ENCODE peak calls at places on chromosomes 12 and 14, in four cellular contexts. P is HCT116, T is HepG2, Z is K562. X is an unnamed sample.

GRCh38 chr12:125890983-125891382 is 825.7 kb downstream of the AACS start:
- DNase-seq in T (no peak), P (no peak), Z (no peak), X (no peak)

GRCh38 chr14:50395448-50395847 is 1.2 kb downstream of the CDKL1 start:
- DNase-seq in T (no peak), Z (no peak), P (no peak), X (no peak)

GRCh38 chr12:58920102-58920955 is at the start of gene LRIG3:
- DNase-seq in P (peak; percentile 59), Z (peak; percentile 20), T (peak; percentile 76), X (no peak)

GRCh38 chr12:48977290-48978281 is 536 bp upstream of the WNT1 start:
- DNase-seq in T (peak; percentile 59), Z (peak; percentile 83), P (no peak), X (no peak)

GRCh38 chr12:57886590-57887363 is 40.2 kb upstream of the CTDSP2 start:
- DNase-seq in T (no peak), Z (no peak), P (no peak), X (no peak)

GRCh38 chr14:103055693-103056092 is 1.7 kb downstream of the CDC42BPB start:
- DNase-seq in T (no peak), P (no peak), Z (no peak), X (no peak)

GRCh38 chr12:13220848-13221247 is 24.3 kb downstream of the EMP1 start:
- DNase-seq in P (no peak), Z (no peak), T (no peak), X (no peak)

GRCh38 chr12:76645934-76646333 is 86.4 kb upstream of the OSBPL8 start:
- DNase-seq in T (no peak), Z (no peak), P (no peak), X (no peak)

GRCh38 chr12:3351731-3352130 is 139.3 kb upstream of the PRMT8 start:
- DNase-seq in Z (no peak), P (no peak), T (no peak), X (no peak)

GRCh38 chr12:58443273-58443980 is 476.9 kb downstream of the LRIG3 start:
- DNase-seq in P (peak; percentile 40), Z (no peak), T (peak; percentile 28), X (no peak)

GRCh38 chr14:68896132-68896531 is 83.0 kb downstream of the ACTN1 start:
- DNase-seq in P (no peak), Z (no peak), T (no peak), X (no peak)

GRCh38 chr14:20626274-20626673 is 15.2 kb downstream of the OR6S1 start:
- DNase-seq in P (no peak), Z (no peak), T (no peak), X (no peak)

GRCh38 chr12:104680070-104680469 is 223.3 kb downstream of the CHST11 start:
- DNase-seq in T (peak; percentile 11), Z (no peak), P (peak; percentile 13), X (no peak)
- TF ChIP-seq FOSL1 in T (no peak), Z (no peak), P (no peak), X (no peak)

GRCh38 chr12:104012331-104012730 is 37.7 kb downstream of the GLT8D2 start:
- DNase-seq in P (no peak), Z (no peak), T (no peak), X (no peak)

GRCh38 chr12:104006929-104007328 is 41.3 kb downstream of the TDG start:
- DNase-seq in T (no peak), P (no peak), Z (no peak), X (no peak)

GRCh38 chr12:104011265-104011664 is 38.7 kb downstream of the GLT8D2 start:
- DNase-seq in P (peak; percentile 16), T (no peak), Z (peak; percentile 29), X (no peak)

GRCh38 chr12:104010121-104010520 is 39.9 kb downstream of the GLT8D2 start:
- DNase-seq in T (no peak), Z (no peak), P (no peak), X (no peak)

DNA sequence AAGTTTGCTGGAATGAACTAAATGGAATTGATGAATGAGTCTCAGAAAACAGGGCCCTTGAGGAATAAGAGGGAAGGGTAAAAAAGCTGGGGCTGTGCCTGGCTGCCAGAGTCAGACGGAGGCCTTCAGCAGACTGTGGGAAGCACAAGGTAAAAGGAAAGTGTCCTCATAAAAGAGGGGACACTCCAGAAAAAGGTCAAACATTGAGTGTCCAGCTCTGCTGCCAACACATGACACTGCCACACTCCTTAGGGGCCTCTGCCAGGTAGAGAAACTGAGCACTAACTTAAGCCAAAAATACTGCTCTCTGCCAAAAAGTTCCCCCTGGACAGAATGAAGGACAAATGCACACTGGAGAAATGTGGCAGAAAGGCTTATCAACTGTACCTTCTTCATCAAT is 39.2 kb downstream of the GLT8D2 start:
- DNase-seq in P (no peak), T (no peak), Z (no peak), X (no peak)
- TF ChIP-seq FOSL1 in P (no peak), T (no peak), Z (no peak), X (no peak)

GRCh38 chr12:61894168-61894567 is 366.0 kb upstream of the USP15 start:
- DNase-seq in T (no peak), P (no peak), Z (no peak), X (no peak)

GRCh38 chr12:61896436-61896835 is 363.8 kb upstream of the USP15 start:
- DNase-seq in P (no peak), Z (no peak), T (no peak), X (no peak)

DNA sequence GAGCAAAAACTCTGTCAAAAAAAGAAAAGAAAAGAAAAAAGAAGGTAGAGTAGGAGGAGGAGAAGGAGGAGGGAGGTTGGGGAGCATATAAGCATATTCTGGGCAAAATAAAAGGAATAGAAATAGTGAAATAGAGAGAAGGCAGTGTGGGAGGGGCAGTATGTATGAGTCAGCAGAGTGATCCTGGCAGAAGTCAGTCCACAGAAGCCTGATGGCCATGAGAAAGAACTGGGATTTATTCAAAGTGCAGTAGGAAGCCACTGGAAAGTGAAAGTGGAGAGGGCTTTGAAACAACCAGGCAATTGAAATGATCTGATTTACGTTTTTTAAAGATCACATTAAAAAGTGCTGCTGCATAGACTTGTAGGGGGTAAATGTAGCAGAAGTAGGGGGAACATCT is 368.6 kb upstream of the USP15 start:
- DNase-seq in T (no peak), Z (no peak), P (no peak), X (no peak)
- TF ChIP-seq FOSL1 in T (no peak), Z (no peak), P (no peak), X (no peak)

GRCh38 chr14:67607646-67608045 is 7.6 kb upstream of the PIGH start:
- DNase-seq in T (no peak), P (no peak), Z (no peak), X (no peak)
- TF ChIP-seq FOSL1 in T (no peak), P (no peak), Z (no peak), X (no peak)

GRCh38 chr14:23300687-23301223 is 1.9 kb downstream of the PPP1R3E start:
- DNase-seq in P (no peak), Z (peak; percentile 32), T (peak; percentile 43), X (no peak)
- TF ChIP-seq FOSL1 in P (no peak), Z (no peak), T (no peak), X (no peak)

X was measured in H1.